ENCODE peak calls at places on chromosomes 13 and 19, in five cellular contexts. S is transverse colon, E is suprapubic skin, M is K562, Q is HepG2. X is an unnamed sample. For H3K9me3, the result is how much of the 10 kb centered on the place peaks cover.

GRCh38 chr19:38686530-38686888 is 39.1 kb downstream of the ACTN4 start:
- DNase-seq in S (peak), E (peak), M (peak), Q (no peak), X (no peak)

GRCh38 chr19:42313096-42313839 is at the start of gene TMEM145:
- DNase-seq in S (peak), E (no peak), M (peak), Q (no peak), X (peak)

GRCh38 chr13:36998624-36999041 is 507 bp downstream of the ALG5 start:
- DNase-seq in S (peak), E (peak), M (peak), Q (no peak), X (no peak)

GRCh38 chr13:49086711-49087110 is 111.0 kb downstream of the FNDC3A start:
- DNase-seq in S (no peak), E (no peak), M (no peak), Q (no peak), X (no peak)

GRCh38 chr19:32436692-32437091 is 31.1 kb downstream of the DPY19L3 start:
- DNase-seq in S (no peak), E (no peak), M (no peak), Q (no peak), X (no peak)

GRCh38 chr13:77053192-77053591 is 26.2 kb upstream of the FBXL3 start:
- DNase-seq in S (no peak), E (no peak), M (no peak), Q (no peak), X (no peak)

GRCh38 chr13:101306773-101307172 is 109.5 kb downstream of the NALCN start:
- DNase-seq in S (no peak), E (no peak), M (no peak), Q (no peak), X (no peak)

GRCh38 chr19:49212302-49212701 is 54.7 kb downstream of the TRPM4 start:
- DNase-seq in S (no peak), E (no peak), M (peak), Q (no peak), X (no peak)

GRCh38 chr13:31101511-31102170 is 60.1 kb downstream of the HSPH1 start:
- DNase-seq in S (no peak), E (no peak), M (no peak), Q (no peak), X (no peak)

GRCh38 chr13:98286814-98287213 is 109.7 kb upstream of the RNF113B start:
- DNase-seq in S (no peak), E (no peak), M (no peak), Q (no peak), X (no peak)

GRCh38 chr13:93260591-93260990 is 34.0 kb downstream of the GPC6 start:
- DNase-seq in S (no peak), E (no peak), M (no peak), Q (no peak), X (no peak)

GRCh38 chr13:23845309-23845708 is 43.9 kb downstream of the MIPEP start:
- DNase-seq in S (no peak), E (no peak), M (no peak), Q (no peak), X (no peak)

GRCh38 chr19:2034729-2035589 is 16.1 kb downstream of the MKNK2 start:
- DNase-seq in S (peak), E (peak), M (peak), Q (no peak), X (no peak)

GRCh38 chr13:35714588-35714987 is 238.1 kb upstream of the MAB21L1 start:
- DNase-seq in S (no peak), E (no peak), M (no peak), Q (no peak), X (no peak)

GRCh38 chr19:35528218-35529038 is at the start of gene SBSN:
- DNase-seq in S (no peak), E (no peak), M (no peak), Q (no peak), X (no peak)

GRCh38 chr13:113897161-113897560 is 33.3 kb upstream of the GAS6 start:
- DNase-seq in S (no peak), E (no peak), M (no peak), Q (peak), X (no peak)

GRCh38 chr13:31882794-31883193 is 143.5 kb downstream of the RXFP2 start:
- DNase-seq in S (no peak), E (no peak), M (no peak), Q (no peak), X (no peak)

GRCh38 chr13:44218501-44219240 is 155.0 kb upstream of the SERP2 start:
- DNase-seq in S (peak), E (peak), M (no peak), Q (no peak), X (peak)

GRCh38 chr19:49631279-49631588 is 8.7 kb downstream of the RRAS start:
- DNase-seq in S (no peak), E (no peak), M (no peak), Q (no peak), X (peak)

GRCh38 chr13:78197231-78197630 is 278.6 kb upstream of the EDNRB start:
- DNase-seq in S (no peak), E (no peak), M (no peak), Q (no peak), X (no peak)

GRCh38 chr13:22187329-22187728 is 516.5 kb downstream of the FGF9 start:
- DNase-seq in S (no peak), E (no peak), M (no peak), Q (no peak), X (no peak)

GRCh38 chr19:35228177-35228930 is at the start of gene FAM187B:
- DNase-seq in S (no peak), E (no peak), M (no peak), Q (no peak), X (no peak)

GRCh38 chr19:7861619-7862412 is 12.4 kb downstream of the PRR36 start:
- DNase-seq in S (no peak), E (peak), M (no peak), Q (no peak), X (no peak)

GRCh38 chr13:35723820-35724219 is 247.3 kb upstream of the MAB21L1 start:
- DNase-seq in S (no peak), E (no peak), M (no peak), Q (peak), X (no peak)

GRCh38 chr13:20411638-20412342 is 113.9 kb downstream of the CRYL1 start:
- DNase-seq in S (no peak), E (no peak), M (no peak), Q (no peak), X (no peak)

GRCh38 chr19:45469132-45469834 is 1.5 kb downstream of the FOSB start:
- DNase-seq in S (peak), E (peak), M (peak), Q (peak), X (peak)

GRCh38 chr19:45468803-45469131 is 971 bp downstream of the FOSB start:
- DNase-seq in S (no peak), E (no peak), M (no peak), Q (no peak), X (no peak)

GRCh38 chr19:45470147-45471081 is 2.6 kb downstream of the FOSB start:
- DNase-seq in S (peak), E (peak), M (peak), Q (no peak), X (no peak)

GRCh38 chr19:45471116-45471865 is 3.5 kb downstream of the FOSB start:
- DNase-seq in S (no peak), E (no peak), M (no peak), Q (no peak), X (no peak)

DNA sequence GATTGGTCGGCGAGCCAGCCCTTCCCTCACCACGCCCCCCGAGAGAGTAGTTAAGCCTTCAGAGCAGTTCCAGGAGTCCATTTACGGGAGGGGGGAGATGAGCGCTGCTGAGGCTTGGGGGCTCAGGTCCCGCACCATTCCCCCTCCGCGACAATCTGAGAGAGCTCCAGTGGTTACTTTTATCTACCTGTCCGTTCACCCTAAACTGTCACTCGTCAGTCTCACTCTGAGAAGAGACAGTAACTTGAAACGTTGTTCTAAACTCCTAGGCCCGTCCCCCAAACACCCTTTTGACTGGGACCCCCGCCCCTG is 2.0 kb downstream of the FOSB start:
- DNase-seq in S (peak), E (no peak), M (peak), Q (peak), X (peak)
- TF ChIP-seq POLR2AphosphoS5 in S (peak), E (no peak), M (no peak), Q (peak), X (peak)

GRCh38 chr13:29745704-29746103 is 104.7 kb downstream of the UBL3 start:
- DNase-seq in S (no peak), E (no peak), M (no peak), Q (no peak), X (no peak)
- TF ChIP-seq CTCF in S (no peak), E (no peak), M (no peak), Q (no peak), X (no peak)

DNA sequence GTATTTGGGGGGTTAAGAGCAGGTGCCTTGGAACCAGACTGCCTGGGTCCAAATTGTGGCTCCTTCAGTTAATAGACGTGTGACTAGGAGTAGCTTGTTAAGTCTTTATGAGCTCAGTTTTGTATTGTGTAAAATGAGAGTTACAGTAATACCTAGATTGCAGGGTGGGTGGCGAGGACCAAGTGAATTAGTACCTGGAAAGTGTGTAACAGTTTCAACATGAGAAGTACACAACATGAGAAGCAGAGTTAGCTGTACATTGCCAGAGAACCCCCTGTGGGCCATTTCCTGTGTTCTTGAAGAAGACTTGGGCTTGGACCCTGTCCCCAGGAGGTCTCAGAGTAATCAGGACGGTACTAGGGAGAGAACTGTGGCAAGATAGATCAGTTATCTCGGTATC is 36.8 kb downstream of the PPP2R1A start:
- DNase-seq in S (no peak), E (no peak), M (no peak), Q (no peak), X (no peak)
- H3K9me3 ChIP-seq in S (under half), E (under half), M (under half), Q (under half), X (under half)

GRCh38 chr19:55279773-55280643 is at the start of gene HSPBP1:
- DNase-seq in S (peak), E (peak), M (peak), Q (peak), X (peak)
- TF ChIP-seq POLR2AphosphoS5 in S (peak), E (no peak), M (no peak), Q (peak), X (peak)

GRCh38 chr13:39655569-39656324 is at the start of gene COG6:
- DNase-seq in S (peak), E (peak), M (peak), Q (peak), X (peak)
- TF ChIP-seq CTCF in S (no peak), E (no peak), M (no peak), Q (peak), X (no peak)

X was measured in prostate gland.